ENCODE peak calls at places on chromosomes 13 and 19, in five cellular contexts. One of them, this sample, is unnamed.

GRCh38 chr19:53927745-53928144 is 18.7 kb downstream of the CACNG7 start:
- DNase-seq in endodermal cell: peak
- DNase-seq in Panc1: no peak
- DNase-seq in astrocyte: peak
- DNase-seq in body of pancreas: peak
- DNase-seq in this sample: no peak

GRCh38 chr13:93963266-93964131 is 516.0 kb downstream of the DCT start:
- DNase-seq in endodermal cell: no peak
- DNase-seq in Panc1: peak
- DNase-seq in astrocyte: peak
- DNase-seq in body of pancreas: no peak
- DNase-seq in this sample: no peak

GRCh38 chr13:20099319-20099718 is 61.5 kb downstream of the GJA3 start:
- DNase-seq in body of pancreas: no peak
- DNase-seq in endodermal cell: peak
- DNase-seq in astrocyte: no peak
- DNase-seq in Panc1: no peak
- DNase-seq in this sample: no peak

GRCh38 chr13:33186851-33187250 is 98.7 kb downstream of the STARD13 start:
- DNase-seq in endodermal cell: peak
- DNase-seq in Panc1: peak
- DNase-seq in body of pancreas: no peak
- DNase-seq in astrocyte: peak
- DNase-seq in this sample: peak

GRCh38 chr13:98033277-98034247 is 80.1 kb downstream of the IPO5 start:
- DNase-seq in astrocyte: peak
- DNase-seq in endodermal cell: peak
- DNase-seq in Panc1: no peak
- DNase-seq in body of pancreas: peak
- DNase-seq in this sample: no peak

GRCh38 chr19:55698256-55698655 is 23.2 kb downstream of the EPN1 start:
- DNase-seq in Panc1: no peak
- DNase-seq in body of pancreas: no peak
- DNase-seq in endodermal cell: peak
- DNase-seq in astrocyte: no peak
- DNase-seq in this sample: no peak

GRCh38 chr19:38024991-38025716 is 118.1 kb downstream of the SIPA1L3 start:
- DNase-seq in astrocyte: no peak
- DNase-seq in body of pancreas: peak
- DNase-seq in Panc1: no peak
- DNase-seq in endodermal cell: peak
- DNase-seq in this sample: no peak

GRCh38 chr13:47903836-47904235 is 97.2 kb downstream of the SUCLA2 start:
- DNase-seq in Panc1: no peak
- DNase-seq in astrocyte: peak
- DNase-seq in body of pancreas: no peak
- DNase-seq in endodermal cell: no peak
- DNase-seq in this sample: no peak

GRCh38 chr19:3039641-3040077 is 10.6 kb upstream of the TLE2 start:
- DNase-seq in astrocyte: no peak
- DNase-seq in body of pancreas: peak
- DNase-seq in endodermal cell: peak
- DNase-seq in Panc1: no peak
- DNase-seq in this sample: no peak

GRCh38 chr19:2841858-2842574 is 741 bp downstream of the ZNF555 start:
- DNase-seq in astrocyte: no peak
- DNase-seq in endodermal cell: peak
- DNase-seq in body of pancreas: peak
- DNase-seq in Panc1: no peak
- DNase-seq in this sample: no peak

GRCh38 chr19:12965017-12965811 is 4.2 kb upstream of the DAND5 start:
- DNase-seq in body of pancreas: peak
- DNase-seq in endodermal cell: peak
- DNase-seq in astrocyte: no peak
- DNase-seq in Panc1: peak
- DNase-seq in this sample: peak

GRCh38 chr19:14149509-14149994 is 13.2 kb upstream of the ASF1B start:
- DNase-seq in Panc1: no peak
- DNase-seq in endodermal cell: no peak
- DNase-seq in astrocyte: no peak
- DNase-seq in body of pancreas: peak
- DNase-seq in this sample: no peak

GRCh38 chr13:98556968-98557591 is 19.8 kb downstream of the STK24 start:
- DNase-seq in body of pancreas: peak
- DNase-seq in astrocyte: peak
- DNase-seq in Panc1: no peak
- DNase-seq in endodermal cell: peak
- DNase-seq in this sample: no peak

GRCh38 chr13:29859971-29860370 is 9.6 kb upstream of the UBL3 start:
- DNase-seq in endodermal cell: no peak
- DNase-seq in astrocyte: peak
- DNase-seq in Panc1: no peak
- DNase-seq in body of pancreas: no peak
- DNase-seq in this sample: peak

GRCh38 chr13:91203430-91203829 is 144.1 kb upstream of the MIR17HG start:
- DNase-seq in Panc1: no peak
- DNase-seq in endodermal cell: no peak
- DNase-seq in astrocyte: no peak
- DNase-seq in body of pancreas: no peak
- DNase-seq in this sample: no peak

GRCh38 chr13:33017410-33017929 is 1.2 kb downstream of the KL start:
- DNase-seq in body of pancreas: peak
- DNase-seq in Panc1: peak
- DNase-seq in astrocyte: peak
- DNase-seq in endodermal cell: peak
- DNase-seq in this sample: peak

GRCh38 chr19:44993526-44993925 is 7.7 kb upstream of the RELB start:
- DNase-seq in Panc1: no peak
- DNase-seq in body of pancreas: no peak
- DNase-seq in astrocyte: no peak
- DNase-seq in endodermal cell: no peak
- DNase-seq in this sample: no peak

GRCh38 chr13:46170687-46171086 is 11.3 kb downstream of the LCP1 start:
- DNase-seq in body of pancreas: no peak
- DNase-seq in Panc1: no peak
- DNase-seq in endodermal cell: no peak
- DNase-seq in astrocyte: no peak
- DNase-seq in this sample: peak

GRCh38 chr19:14517446-14517839 is 754 bp downstream of the DNAJB1 start:
- DNase-seq in Panc1: no peak
- DNase-seq in astrocyte: no peak
- DNase-seq in body of pancreas: no peak
- DNase-seq in endodermal cell: no peak
- DNase-seq in this sample: no peak

GRCh38 chr13:32381539-32381938 is 46.4 kb downstream of the N4BP2L1 start:
- DNase-seq in endodermal cell: peak
- DNase-seq in astrocyte: peak
- DNase-seq in body of pancreas: no peak
- DNase-seq in Panc1: no peak
- DNase-seq in this sample: no peak

GRCh38 chr19:12974301-12975220 is 5.2 kb downstream of the DAND5 start:
- DNase-seq in body of pancreas: no peak
- DNase-seq in astrocyte: no peak
- DNase-seq in endodermal cell: no peak
- DNase-seq in Panc1: no peak
- DNase-seq in this sample: no peak

GRCh38 chr19:35436477-35437141 is 11.4 kb upstream of the FFAR2 start:
- DNase-seq in Panc1: no peak
- DNase-seq in body of pancreas: peak
- DNase-seq in astrocyte: no peak
- DNase-seq in endodermal cell: no peak
- DNase-seq in this sample: peak

GRCh38 chr13:112782433-112783010 is 92.7 kb downstream of the ATP11A start:
- DNase-seq in body of pancreas: no peak
- DNase-seq in astrocyte: peak
- DNase-seq in Panc1: no peak
- DNase-seq in endodermal cell: no peak
- DNase-seq in this sample: no peak

GRCh38 chr19:50909240-50910070 is 1.7 kb downstream of the KLK4 start:
- DNase-seq in endodermal cell: peak
- DNase-seq in astrocyte: no peak
- DNase-seq in body of pancreas: peak
- DNase-seq in Panc1: no peak
- DNase-seq in this sample: no peak

GRCh38 chr19:38515906-38516305 is 82.4 kb downstream of the RYR1 start:
- DNase-seq in astrocyte: no peak
- DNase-seq in endodermal cell: no peak
- DNase-seq in body of pancreas: no peak
- DNase-seq in Panc1: no peak
- DNase-seq in this sample: no peak

GRCh38 chr13:51861728-51862300 is at the start of gene CCDC70:
- DNase-seq in Panc1: no peak
- DNase-seq in astrocyte: peak
- DNase-seq in body of pancreas: no peak
- DNase-seq in endodermal cell: no peak
- DNase-seq in this sample: no peak

GRCh38 chr13:23701646-23702045 is 131.4 kb downstream of the TNFRSF19 start:
- DNase-seq in endodermal cell: no peak
- DNase-seq in body of pancreas: peak
- DNase-seq in Panc1: no peak
- DNase-seq in astrocyte: peak
- DNase-seq in this sample: no peak

GRCh38 chr13:23699271-23699670 is 129.1 kb downstream of the TNFRSF19 start:
- DNase-seq in astrocyte: no peak
- DNase-seq in Panc1: no peak
- DNase-seq in endodermal cell: no peak
- DNase-seq in body of pancreas: no peak
- DNase-seq in this sample: no peak

GRCh38 chr13:23705578-23705977 is 135.4 kb downstream of the TNFRSF19 start:
- DNase-seq in astrocyte: no peak
- DNase-seq in endodermal cell: no peak
- DNase-seq in body of pancreas: no peak
- DNase-seq in Panc1: no peak
- DNase-seq in this sample: no peak

GRCh38 chr13:23701191-23701590 is 131.0 kb downstream of the TNFRSF19 start:
- DNase-seq in body of pancreas: no peak
- DNase-seq in Panc1: no peak
- DNase-seq in endodermal cell: no peak
- DNase-seq in astrocyte: no peak
- DNase-seq in this sample: no peak

DNA sequence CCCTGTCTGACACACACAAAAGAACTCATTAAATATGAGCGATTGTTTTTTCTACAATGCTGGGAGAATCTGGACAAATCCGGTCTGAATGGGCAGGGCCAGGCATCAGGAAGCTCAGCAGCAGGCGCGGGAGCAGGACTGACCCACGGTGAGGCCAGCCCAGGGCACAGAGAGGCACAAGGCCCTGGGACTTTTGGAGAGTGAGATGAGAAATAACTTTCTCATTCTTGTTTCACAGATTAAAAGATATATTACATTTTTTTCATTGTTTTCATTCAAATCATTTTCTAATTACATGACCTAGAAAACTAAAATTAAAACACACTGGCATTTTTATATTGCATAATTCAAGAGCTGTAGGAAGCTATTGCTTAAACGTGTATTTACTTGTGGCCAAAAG is 133.0 kb downstream of the TNFRSF19 start:
- DNase-seq in Panc1: no peak
- DNase-seq in body of pancreas: no peak
- DNase-seq in endodermal cell: no peak
- DNase-seq in astrocyte: no peak
- DNase-seq in this sample: no peak
- H3K27ac ChIP-seq in Panc1: no peak
- H3K27ac ChIP-seq in body of pancreas: no peak
- H3K27ac ChIP-seq in endodermal cell: no peak
- H3K27ac ChIP-seq in astrocyte: no peak
- H3K27ac ChIP-seq in this sample: no peak

DNA sequence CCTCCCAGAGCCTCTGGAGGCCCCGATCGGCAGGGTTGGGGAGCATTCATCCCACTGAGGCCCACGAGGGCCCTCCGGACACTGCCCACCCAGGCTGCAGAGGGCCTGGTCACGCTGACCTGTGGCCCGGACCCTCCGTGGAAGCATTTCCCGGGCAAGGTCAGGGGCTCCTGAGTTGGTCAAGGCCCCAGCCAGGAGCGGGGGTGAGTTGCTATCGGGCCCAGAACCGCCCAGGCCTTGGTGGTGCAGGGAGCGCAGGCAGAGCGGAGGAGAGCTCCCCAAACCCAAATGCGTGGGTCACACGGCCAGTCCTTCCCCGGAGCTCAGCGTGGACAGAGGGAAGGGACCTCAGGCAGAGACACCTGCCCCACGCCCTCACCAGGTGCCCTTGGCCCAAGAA is 25.7 kb downstream of the GPX4 start:
- DNase-seq in endodermal cell: no peak
- DNase-seq in Panc1: no peak
- DNase-seq in body of pancreas: no peak
- DNase-seq in astrocyte: no peak
- DNase-seq in this sample: no peak
- H3K27ac ChIP-seq in endodermal cell: no peak
- H3K27ac ChIP-seq in Panc1: peak
- H3K27ac ChIP-seq in body of pancreas: no peak
- H3K27ac ChIP-seq in astrocyte: no peak
- H3K27ac ChIP-seq in this sample: no peak

GRCh38 chr19:17506745-17507144 is 4.7 kb upstream of the PGLS start:
- DNase-seq in Panc1: no peak
- DNase-seq in astrocyte: no peak
- DNase-seq in endodermal cell: no peak
- DNase-seq in body of pancreas: no peak
- DNase-seq in this sample: no peak

GRCh38 chr19:17503240-17503639 is 8.2 kb upstream of the PGLS start:
- DNase-seq in Panc1: no peak
- DNase-seq in endodermal cell: no peak
- DNase-seq in astrocyte: no peak
- DNase-seq in body of pancreas: no peak
- DNase-seq in this sample: no peak

GRCh38 chr19:17505218-17505617 is 6.2 kb upstream of the PGLS start:
- DNase-seq in endodermal cell: no peak
- DNase-seq in Panc1: no peak
- DNase-seq in body of pancreas: no peak
- DNase-seq in astrocyte: no peak
- DNase-seq in this sample: no peak

GRCh38 chr19:17504456-17504855 is 7.0 kb upstream of the PGLS start:
- DNase-seq in astrocyte: no peak
- DNase-seq in Panc1: no peak
- DNase-seq in body of pancreas: no peak
- DNase-seq in endodermal cell: no peak
- DNase-seq in this sample: no peak

DNA sequence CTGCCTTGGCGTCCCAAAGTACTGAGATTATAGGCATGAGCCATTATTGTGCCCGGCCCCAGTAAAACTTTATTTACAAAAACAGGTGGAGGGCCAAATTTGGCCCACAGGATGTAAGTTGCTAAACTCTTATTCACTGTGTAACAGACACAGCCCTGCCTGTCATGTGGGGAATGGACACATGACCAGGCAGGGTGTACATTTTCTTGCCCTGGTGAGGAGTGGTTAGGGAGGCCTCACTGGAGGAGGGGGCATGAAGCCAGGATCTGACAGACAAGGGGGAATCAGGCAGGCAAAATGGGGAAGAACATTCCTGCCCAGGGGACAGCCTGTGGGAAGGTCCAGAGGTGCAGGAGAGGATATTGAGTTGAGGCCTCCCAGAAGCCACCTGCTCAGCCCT is 7.4 kb upstream of the PGLS start:
- DNase-seq in endodermal cell: no peak
- DNase-seq in Panc1: no peak
- DNase-seq in astrocyte: no peak
- DNase-seq in body of pancreas: no peak
- DNase-seq in this sample: no peak
- H3K27ac ChIP-seq in endodermal cell: no peak
- H3K27ac ChIP-seq in Panc1: no peak
- H3K27ac ChIP-seq in astrocyte: no peak
- H3K27ac ChIP-seq in body of pancreas: no peak
- H3K27ac ChIP-seq in this sample: peak

GRCh38 chr19:16175954-16176353 is 2.6 kb upstream of the CIB3 start:
- DNase-seq in astrocyte: no peak
- DNase-seq in body of pancreas: no peak
- DNase-seq in endodermal cell: no peak
- DNase-seq in Panc1: no peak
- DNase-seq in this sample: no peak
- H3K27ac ChIP-seq in astrocyte: no peak
- H3K27ac ChIP-seq in body of pancreas: no peak
- H3K27ac ChIP-seq in endodermal cell: no peak
- H3K27ac ChIP-seq in Panc1: no peak
- H3K27ac ChIP-seq in this sample: no peak